ENCODE peak calls at places on chromosomes 5 and 9, in four cellular contexts. G is bronchial epithelial cell; M is stimulated activated naive CD4-positive, alpha-beta T cell; P is stimulated activated CD8-positive, alpha-beta memory T cell treated with anti-CD3 and anti-CD28 coated beads, Interleukin-7, amount 100 ng/mL, for 24 hours. Q is an unnamed sample.
A peak's percentile ranks its signal among the peaks of the same experiment; 100 is the strongest.

GRCh38 chr5:53463909-53464621 is 16.4 kb upstream of the FST start:
- DNase-seq in P (no peak), G (no peak), M (no peak), Q (no peak)

GRCh38 chr5:132492386-132492785 is 1.8 kb upstream of the IRF1 start:
- DNase-seq in M (no peak), G (no peak), P (no peak), Q (no peak)

GRCh38 chr9:94847486-94847885 is 121.0 kb downstream of the AOPEP start:
- DNase-seq in M (no peak), G (peak; percentile 59), P (no peak), Q (no peak)

GRCh38 chr5:180097163-180097894 is 25.8 kb upstream of the RNF130 start:
- DNase-seq in M (no peak), G (no peak), P (no peak), Q (peak; percentile 20)

GRCh38 chr5:154813736-154814135 is 36.7 kb downstream of the FAXDC2 start:
- DNase-seq in M (peak; percentile 5), G (no peak), P (no peak), Q (peak; percentile 62)

GRCh38 chr9:78572266-78572665 is 275.3 kb downstream of the PSAT1 start:
- DNase-seq in P (no peak), G (peak; percentile 22), M (no peak), Q (no peak)

GRCh38 chr5:89211836-89212235 is 328.9 kb upstream of the MEF2C start:
- DNase-seq in G (peak; percentile 79), P (no peak), M (no peak), Q (no peak)

GRCh38 chr9:72254881-72255545 is 105.8 kb downstream of the GDA start:
- DNase-seq in G (no peak), P (no peak), M (no peak), Q (no peak)

GRCh38 chr9:14159440-14160222 is 154.3 kb downstream of the NFIB start:
- DNase-seq in M (no peak), P (no peak), G (no peak), Q (no peak)

GRCh38 chr5:10332301-10332700 is 21.2 kb upstream of the MARCHF6 start:
- DNase-seq in M (no peak), G (no peak), P (no peak), Q (no peak)

GRCh38 chr9:35835766-35836165 is 6.7 kb downstream of the TMEM8B start:
- DNase-seq in M (no peak), P (no peak), G (no peak), Q (no peak)

GRCh38 chr9:36080519-36080918 is 43.8 kb downstream of the RECK start:
- DNase-seq in G (no peak), P (no peak), M (no peak), Q (no peak)

GRCh38 chr9:136759436-136760325 is 1.6 kb upstream of the LCN8 start:
- DNase-seq in M (no peak), G (no peak), P (no peak), Q (peak; percentile 22)

GRCh38 chr9:127521919-127522304 is 70.6 kb downstream of the LRSAM1 start:
- DNase-seq in P (no peak), M (no peak), G (no peak), Q (no peak)

GRCh38 chr9:17571825-17572224 is 7.0 kb upstream of the SH3GL2 start:
- DNase-seq in P (no peak), G (no peak), M (no peak), Q (no peak)

GRCh38 chr5:72559866-72560766 is 52.9 kb upstream of the ZNF366 start:
- DNase-seq in P (no peak), G (peak; percentile 47), M (no peak), Q (no peak)

GRCh38 chr5:59893061-59893435 is 478 bp downstream of the PDE4D start:
- DNase-seq in G (no peak), M (no peak), P (no peak), Q (no peak)

GRCh38 chr9:91817106-91817492 is 132.9 kb downstream of the ROR2 start:
- DNase-seq in P (no peak), G (no peak), M (no peak), Q (no peak)